ENCODE peak calls at places on chromosomes 4 and X, in four cellular contexts. E is AG04449, U is GM13977, J is Kasumi-1. B is an unnamed sample.

GRCh38 chr4:173635395-173635794 is 105.4 kb upstream of the HAND2 start:
- DNase-seq in E (no peak), J (no peak), U (no peak), B (no peak)

GRCh38 chrX:1006156-1006730 is 206.2 kb downstream of the CRLF2 start:
- DNase-seq in J (no peak), E (no peak), U (no peak), B (no peak)

GRCh38 chr4:163536101-163536500 is 41.6 kb downstream of the TMA16 start:
- DNase-seq in J (no peak), E (no peak), U (no peak), B (peak; percentile 45)

GRCh38 chr4:45063166-45063565 is 336.8 kb upstream of the GNPDA2 start:
- DNase-seq in E (no peak), U (no peak), J (no peak), B (peak; percentile 74)

GRCh38 chr4:164423819-164424218 is 330.1 kb upstream of the SMIM31 start:
- DNase-seq in E (no peak), J (no peak), U (no peak), B (no peak)

GRCh38 chrX:119512145-119512800 is 44.0 kb downstream of the SLC25A5 start:
- DNase-seq in E (no peak), J (peak; percentile 30), U (peak; percentile 60), B (peak; percentile 65)

GRCh38 chr4:66785479-66785878 is 759.8 kb downstream of the CENPC start:
- DNase-seq in J (no peak), U (no peak), E (no peak), B (no peak)

GRCh38 chr4:66572949-66573348 is 902.7 kb upstream of the EPHA5 start:
- DNase-seq in J (no peak), E (no peak), U (no peak), B (no peak)

GRCh38 chr4:17639136-17639535 is 24.7 kb downstream of the MED28 start:
- DNase-seq in E (no peak), U (no peak), J (no peak), B (no peak)

GRCh38 chr4:151331276-151332042 is 6.1 kb upstream of the SH3D19 start:
- DNase-seq in E (no peak), U (no peak), J (no peak), B (no peak)

GRCh38 chrX:115233497-115234219 is at the start of gene LRCH2:
- DNase-seq in E (no peak), J (no peak), U (no peak), B (peak; percentile 48)

GRCh38 chrX:55135171-55135570 is 46.4 kb downstream of the PAGE2 start:
- DNase-seq in U (no peak), E (no peak), J (peak; percentile 25), B (peak; percentile 74)

GRCh38 chrX:39170432-39170831 is 369.2 kb downstream of the MID1IP1 start:
- DNase-seq in J (no peak), U (no peak), E (no peak), B (no peak)

GRCh38 chrX:69161786-69162349 is 3.4 kb downstream of the PJA1 start:
- DNase-seq in E (no peak), U (no peak), J (no peak), B (no peak)

GRCh38 chrX:115561605-115562491 is 874 bp downstream of the PLS3 start:
- DNase-seq in E (no peak), U (peak; percentile 34), J (peak; percentile 15), B (no peak)

GRCh38 chrX:48786341-48786800 is at the start of gene GATA1:
- DNase-seq in U (no peak), E (no peak), J (no peak), B (no peak)

GRCh38 chr4:88008133-88008621 is 742 bp downstream of the PKD2 start:
- DNase-seq in J (peak; percentile 28), U (peak; percentile 63), E (no peak), B (peak; percentile 49)

GRCh38 chr4:38610844-38611550 is 53.0 kb upstream of the KLF3 start:
- DNase-seq in E (no peak), J (no peak), U (no peak), B (no peak)

GRCh38 chr4:187006189-187006618 is 282.5 kb upstream of the FAT1 start:
- DNase-seq in J (no peak), U (no peak), E (peak; percentile 36), B (no peak)

GRCh38 chr4:132445386-132445785 is 703.7 kb upstream of the PCDH10 start:
- DNase-seq in U (no peak), E (no peak), J (no peak), B (no peak)

GRCh38 chr4:8708401-8709021 is 115.9 kb downstream of the CPZ start:
- DNase-seq in J (no peak), U (no peak), E (no peak), B (no peak)

GRCh38 chr4:92184566-92184965 is 119.2 kb upstream of the GRID2 start:
- DNase-seq in E (no peak), J (no peak), U (no peak), B (no peak)

GRCh38 chr4:41212221-41213203 is 1.8 kb downstream of the APBB2 start:
- DNase-seq in U (peak; percentile 45), E (no peak), J (peak; percentile 54), B (peak; percentile 43)

GRCh38 chrX:123756320-123756719 is 23.5 kb upstream of the THOC2 start:
- DNase-seq in U (no peak), J (no peak), E (no peak), B (no peak)

GRCh38 chr4:185774815-185775684 is 36.9 kb downstream of the SORBS2 start:
- DNase-seq in U (no peak), E (peak; percentile 80), J (no peak), B (peak; percentile 34)

GRCh38 chr4:89797117-89797516 is 39.8 kb downstream of the SNCA start:
- DNase-seq in E (no peak), U (no peak), J (no peak), B (no peak)

GRCh38 chr4:100414016-100414790 is 103.6 kb downstream of the EMCN start:
- DNase-seq in U (no peak), E (no peak), J (no peak), B (no peak)

GRCh38 chr4:12949719-12950118 is 534.4 kb downstream of the RAB28 start:
- DNase-seq in E (no peak), J (no peak), U (no peak), B (no peak)

GRCh38 chrX:57417827-57418226 is 131.3 kb downstream of the FAAH2 start:
- DNase-seq in E (no peak), J (peak; percentile 4), U (no peak), B (no peak)

GRCh38 chrX:10017866-10018265 is 50.7 kb downstream of the CLDN34 start:
- DNase-seq in J (peak; percentile 38), U (no peak), E (no peak), B (no peak)

GRCh38 chrX:41449615-41450014 is 2.5 kb downstream of the NYX start:
- DNase-seq in U (no peak), E (no peak), J (peak; percentile 73), B (no peak)

GRCh38 chr4:36278789-36279188 is 2.6 kb upstream of the DTHD1 start:
- DNase-seq in E (no peak), J (no peak), U (peak; percentile 7), B (no peak)

B was measured in cerebellar cortex.